ENCODE peak calls at places on chromosomes 6 and 20, in eight cellular contexts. S is spleen; Q is Peyer's patch; Y is CD4-positive, alpha-beta T cell; M is trophoblast cell; T is tibial nerve; X is GM23338; O is tibial artery. J is an unnamed sample.

GRCh38 chr6:71080793-71081192 is 123.9 kb upstream of the B3GAT2 start:
- DNase-seq in S (no peak), Q (no peak), Y (no peak), M (no peak), T (no peak), X (no peak), O (no peak), J (peak)

GRCh38 chr6:167817729-167818128 is 9.0 kb upstream of the AFDN start:
- DNase-seq in S (no peak), Q (no peak), Y (no peak), M (no peak), T (no peak), X (no peak), O (no peak), J (no peak)

GRCh38 chr6:43817192-43817591 is 47.2 kb downstream of the VEGFA start:
- DNase-seq in S (no peak), Q (peak), Y (no peak), M (no peak), T (no peak), X (peak), O (no peak), J (peak)

GRCh38 chr6:113432729-113433505 is 424.2 kb upstream of the MARCKS start:
- DNase-seq in S (no peak), Q (no peak), Y (no peak), M (no peak), T (no peak), X (no peak), O (no peak), J (no peak)

GRCh38 chr6:166307981-166308768 is at the start of gene PRR18:
- DNase-seq in S (peak), Q (no peak), Y (no peak), M (no peak), T (no peak), X (peak), O (no peak), J (no peak)

GRCh38 chr6:42100029-42100901 is 42.2 kb downstream of the C6orf132 start:
- DNase-seq in S (no peak), Q (peak), Y (no peak), M (no peak), T (no peak), X (no peak), O (no peak), J (no peak)

GRCh38 chr6:109662192-109662591 is 28.8 kb downstream of the AK9 start:
- DNase-seq in S (no peak), Q (no peak), Y (no peak), M (no peak), T (no peak), X (no peak), O (no peak), J (no peak)

GRCh38 chr6:35139470-35139869 is 1.7 kb downstream of the TCP11 start:
- DNase-seq in S (no peak), Q (no peak), Y (no peak), M (no peak), T (no peak), X (no peak), O (no peak), J (no peak)

GRCh38 chr6:157823523-157824370 is 701 bp downstream of the SNX9 start:
- DNase-seq in S (peak), Q (peak), Y (peak), M (peak), T (peak), X (peak), O (peak), J (peak)

GRCh38 chr6:63452117-63452516 is 120.2 kb upstream of the LOC128125822 start:
- DNase-seq in S (no peak), Q (no peak), Y (no peak), M (peak), T (no peak), X (no peak), O (no peak), J (no peak)

GRCh38 chr6:138293996-138294395 is 75.7 kb upstream of the PBOV1 start:
- DNase-seq in S (no peak), Q (no peak), Y (no peak), M (peak), T (no peak), X (no peak), O (no peak), J (no peak)

GRCh38 chr6:5179917-5180316 is 80.8 kb downstream of the LYRM4 start:
- DNase-seq in S (no peak), Q (no peak), Y (no peak), M (no peak), T (no peak), X (no peak), O (no peak), J (no peak)

GRCh38 chr6:23498013-23498412 is 628.0 kb upstream of the NRSN1 start:
- DNase-seq in S (no peak), Q (no peak), Y (no peak), M (no peak), T (no peak), X (no peak), O (no peak), J (no peak)

GRCh38 chr20:44026932-44027685 is 112.5 kb downstream of the TOX2 start:
- DNase-seq in S (no peak), Q (no peak), Y (no peak), M (no peak), T (no peak), X (no peak), O (no peak), J (no peak)

GRCh38 chr6:162181741-162182401 is 545.7 kb downstream of the PRKN start:
- DNase-seq in S (no peak), Q (no peak), Y (no peak), M (no peak), T (no peak), X (no peak), O (no peak), J (no peak)

GRCh38 chr20:48921883-48922867 is 664 bp downstream of the ARFGEF2 start:
- DNase-seq in S (peak), Q (peak), Y (no peak), M (peak), T (peak), X (peak), O (no peak), J (peak)

GRCh38 chr6:15543262-15543917 is 119.4 kb downstream of the DTNBP1 start:
- DNase-seq in S (no peak), Q (no peak), Y (no peak), M (no peak), T (no peak), X (no peak), O (no peak), J (no peak)

GRCh38 chr6:100084301-100085161 is 90.5 kb upstream of the MCHR2 start:
- DNase-seq in S (no peak), Q (no peak), Y (no peak), M (no peak), T (no peak), X (no peak), O (no peak), J (no peak)

GRCh38 chr6:113779656-113780055 is 77.5 kb upstream of the MARCKS start:
- DNase-seq in S (no peak), Q (no peak), Y (no peak), M (no peak), T (no peak), X (no peak), O (no peak), J (no peak)

GRCh38 chr6:44245912-44246662 is 814 bp upstream of the HSP90AB1 start:
- DNase-seq in S (peak), Q (peak), Y (peak), M (peak), T (peak), X (peak), O (peak), J (peak)

GRCh38 chr20:57922701-57923100 is 212.9 kb upstream of the PMEPA1 start:
- DNase-seq in S (no peak), Q (no peak), Y (no peak), M (no peak), T (no peak), X (no peak), O (no peak), J (no peak)

GRCh38 chr6:39496951-39497350 is 174.4 kb upstream of the KCNK16 start:
- DNase-seq in S (no peak), Q (peak), Y (no peak), M (no peak), T (peak), X (no peak), O (peak), J (peak)

GRCh38 chr20:63349516-63349895 is 11.6 kb downstream of the CHRNA4 start:
- DNase-seq in S (no peak), Q (no peak), Y (no peak), M (no peak), T (no peak), X (no peak), O (no peak), J (no peak)

GRCh38 chr6:3894535-3895302 is 45.5 kb downstream of the FAM50B start:
- DNase-seq in S (peak), Q (no peak), Y (no peak), M (no peak), T (no peak), X (peak), O (no peak), J (no peak)
- H3K27ac ChIP-seq in S (no peak), Q (no peak), Y (no peak), M (no peak), T (no peak), X (no peak), O (no peak), J (no peak)

GRCh38 chr6:169069361-169069760 is 184.3 kb downstream of the THBS2 start:
- DNase-seq in S (no peak), Q (no peak), Y (no peak), M (no peak), T (no peak), X (no peak), O (no peak), J (no peak)
- H3K27ac ChIP-seq in S (no peak), Q (no peak), Y (no peak), M (no peak), T (no peak), X (no peak), O (peak), J (no peak)

GRCh38 chr6:131400054-131400781 is 172.8 kb upstream of the ARG1 start:
- DNase-seq in S (no peak), Q (no peak), Y (no peak), M (peak), T (no peak), X (no peak), O (no peak), J (no peak)
- H3K27ac ChIP-seq in S (no peak), Q (no peak), Y (no peak), M (peak), T (no peak), X (no peak), O (no peak), J (no peak)

DNA sequence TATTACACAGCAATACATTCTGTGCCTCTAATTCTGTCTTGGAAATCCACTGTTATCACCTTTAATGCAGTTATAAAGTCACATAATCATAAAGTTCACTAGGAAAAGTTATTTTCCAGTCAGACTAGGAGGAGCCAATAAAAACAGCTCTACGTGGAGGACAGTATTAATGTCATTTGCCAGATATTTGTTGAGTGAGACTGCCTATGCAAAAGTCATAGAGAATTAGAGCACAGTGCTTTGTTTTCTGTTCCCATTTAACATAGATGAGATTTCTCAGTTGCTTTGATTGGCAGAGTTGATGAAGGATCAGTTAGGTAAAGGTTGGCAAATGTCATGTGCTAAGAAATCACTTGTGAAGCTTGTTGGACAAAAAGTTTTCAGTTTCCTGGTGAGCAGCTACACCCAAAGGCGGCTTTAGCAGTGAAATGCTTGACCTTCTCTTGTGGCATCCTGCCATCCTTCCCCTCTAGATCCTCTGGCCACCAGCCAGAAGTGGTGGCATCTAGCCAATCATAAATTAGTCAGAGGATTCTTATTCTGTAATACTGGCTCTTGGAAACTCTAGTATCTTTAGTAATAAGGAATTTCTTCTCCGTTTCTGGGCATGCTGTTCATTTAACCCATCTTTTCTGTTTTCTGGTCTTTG is 37.0 kb downstream of the BCKDHB start:
- DNase-seq in S (no peak), Q (peak), Y (no peak), M (no peak), T (peak), X (no peak), O (peak), J (peak)
- H3K27ac ChIP-seq in S (no peak), Q (no peak), Y (no peak), M (no peak), T (no peak), X (peak), O (peak), J (no peak)

GRCh38 chr20:51567622-51568021 is 25.1 kb upstream of the NFATC2 start:
- DNase-seq in S (no peak), Q (no peak), Y (no peak), M (no peak), T (no peak), X (no peak), O (no peak), J (no peak)

GRCh38 chr20:51566594-51566993 is 24.1 kb upstream of the NFATC2 start:
- DNase-seq in S (no peak), Q (no peak), Y (no peak), M (no peak), T (no peak), X (no peak), O (no peak), J (no peak)

GRCh38 chr20:51563597-51564332 is 21.2 kb upstream of the NFATC2 start:
- DNase-seq in S (no peak), Q (peak), Y (no peak), M (peak), T (peak), X (peak), O (peak), J (peak)

GRCh38 chr20:51565298-51565697 is 22.8 kb upstream of the NFATC2 start:
- DNase-seq in S (no peak), Q (no peak), Y (no peak), M (no peak), T (no peak), X (no peak), O (no peak), J (no peak)

GRCh38 chr20:51565741-51566140 is 23.2 kb upstream of the NFATC2 start:
- DNase-seq in S (no peak), Q (no peak), Y (no peak), M (no peak), T (no peak), X (no peak), O (no peak), J (no peak)
- H3K27ac ChIP-seq in S (no peak), Q (peak), Y (no peak), M (no peak), T (no peak), X (no peak), O (peak), J (no peak)

J was measured in heart right ventricle.